ENCODE peak calls at places on chromosomes 2 and 18, in eight cellular contexts. N, K, Q, H, D, O, T and J are unnamed samples. For H3K36me3 and H3K27me3, the result is how much of the 10 kb centered on the place peaks cover.

GRCh38 chr2:105544591-105545377 is 145.9 kb upstream of the FHL2 start:
- DNase-seq in N (no peak), K (no peak), Q (no peak), H (no peak), D (no peak), O (no peak), T (no peak), J (no peak)

GRCh38 chr2:186884585-186884984 is 35.6 kb upstream of the ZSWIM2 start:
- DNase-seq in N (peak), K (no peak), Q (no peak), H (no peak), D (no peak), O (no peak), T (peak), J (no peak)

GRCh38 chr18:12659904-12660605 is 2.1 kb upstream of the SPIRE1 start:
- DNase-seq in N (peak), K (peak), Q (peak), H (peak), D (peak), O (peak), T (no peak), J (peak)

GRCh38 chr18:48990497-48991298 is 39.9 kb upstream of the SMAD7 start:
- DNase-seq in N (no peak), K (no peak), Q (peak), H (peak), D (no peak), O (peak), T (no peak), J (no peak)

GRCh38 chr18:22166070-22166972 is 3.1 kb upstream of the GATA6 start:
- DNase-seq in N (peak), K (no peak), Q (no peak), H (no peak), D (peak), O (no peak), T (peak), J (peak)

GRCh38 chr2:144583741-144584453 is 64.0 kb upstream of the ZEB2 start:
- DNase-seq in N (no peak), K (no peak), Q (peak), H (peak), D (no peak), O (peak), T (no peak), J (no peak)

GRCh38 chr2:71662665-71663394 is 209.5 kb downstream of the DYSF start:
- DNase-seq in N (no peak), K (no peak), Q (no peak), H (no peak), D (no peak), O (no peak), T (peak), J (no peak)

GRCh38 chr2:227228061-227228667 is 63.7 kb downstream of the COL4A3 start:
- DNase-seq in N (no peak), K (no peak), Q (peak), H (no peak), D (peak), O (peak), T (peak), J (no peak)

GRCh38 chr18:59091204-59091603 is 48.5 kb upstream of the SEC11C start:
- DNase-seq in N (no peak), K (no peak), Q (no peak), H (no peak), D (no peak), O (no peak), T (no peak), J (peak)

GRCh38 chr2:101418704-101419663 is 31.7 kb upstream of the CREG2 start:
- DNase-seq in N (peak), K (peak), Q (peak), H (peak), D (peak), O (peak), T (peak), J (peak)

GRCh38 chr2:169360984-169361705 is 1.2 kb downstream of the LRP2 start:
- DNase-seq in N (peak), K (no peak), Q (peak), H (no peak), D (no peak), O (no peak), T (no peak), J (peak)

GRCh38 chr18:12904012-12904516 is 20.0 kb upstream of the PTPN2 start:
- DNase-seq in N (no peak), K (no peak), Q (no peak), H (no peak), D (no peak), O (peak), T (peak), J (no peak)

GRCh38 chr18:58723810-58724602 is 52.7 kb downstream of the MALT1 start:
- DNase-seq in N (no peak), K (no peak), Q (peak), H (peak), D (no peak), O (no peak), T (no peak), J (no peak)

GRCh38 chr18:31101148-31102019 is 837 bp downstream of the DSC2 start:
- DNase-seq in N (peak), K (no peak), Q (no peak), H (no peak), D (peak), O (peak), T (peak), J (peak)

GRCh38 chr2:42234056-42234455 is 64.9 kb downstream of the EML4 start:
- DNase-seq in N (no peak), K (no peak), Q (peak), H (peak), D (no peak), O (peak), T (no peak), J (no peak)

GRCh38 chr18:24459772-24460171 is 665 bp upstream of the HRH4 start:
- DNase-seq in N (no peak), K (no peak), Q (no peak), H (no peak), D (no peak), O (no peak), T (no peak), J (no peak)

GRCh38 chr2:158666969-158667368 is 128.1 kb upstream of the DAPL1 start:
- DNase-seq in N (no peak), K (no peak), Q (no peak), H (no peak), D (no peak), O (no peak), T (no peak), J (no peak)

GRCh38 chr2:28633739-28634138 is 117.9 kb upstream of the PPP1CB start:
- DNase-seq in N (peak), K (no peak), Q (peak), H (peak), D (no peak), O (peak), T (no peak), J (no peak)

GRCh38 chr2:133422946-133423345 is 145.3 kb downstream of the NCKAP5 start:
- DNase-seq in N (no peak), K (no peak), Q (peak), H (peak), D (no peak), O (peak), T (no peak), J (no peak)

GRCh38 chr2:233418761-233419625 is 64.7 kb downstream of the DGKD start:
- DNase-seq in N (no peak), K (peak), Q (no peak), H (peak), D (no peak), O (peak), T (peak), J (no peak)

GRCh38 chr18:10064267-10064666 is 150.5 kb downstream of the VAPA start:
- DNase-seq in N (no peak), K (no peak), Q (no peak), H (no peak), D (no peak), O (no peak), T (peak), J (no peak)

GRCh38 chr2:3902131-3902530 is 198.8 kb downstream of the DCDC2C start:
- DNase-seq in N (no peak), K (no peak), Q (no peak), H (no peak), D (no peak), O (no peak), T (peak), J (no peak)

GRCh38 chr2:111900859-111901258 is 2.5 kb downstream of the MERTK start:
- DNase-seq in N (peak), K (no peak), Q (peak), H (peak), D (peak), O (peak), T (peak), J (peak)

GRCh38 chr2:172783091-172783898 is 47.6 kb downstream of the RAPGEF4 start:
- DNase-seq in N (peak), K (no peak), Q (peak), H (peak), D (peak), O (peak), T (no peak), J (peak)

GRCh38 chr2:153770359-153770991 is 101.2 kb upstream of the GALNT13 start:
- DNase-seq in N (peak), K (no peak), Q (peak), H (no peak), D (no peak), O (no peak), T (no peak), J (peak)

GRCh38 chr18:5543854-5544389 is at the start of gene EPB41L3:
- DNase-seq in N (peak), K (no peak), Q (peak), H (peak), D (peak), O (peak), T (peak), J (peak)

GRCh38 chr2:205032093-205032551 is 486.8 kb downstream of the PARD3B start:
- DNase-seq in N (no peak), K (no peak), Q (no peak), H (no peak), D (no peak), O (no peak), T (no peak), J (no peak)

GRCh38 chr2:206086683-206087350 is 843 bp upstream of the INO80D start:
- DNase-seq in N (no peak), K (no peak), Q (peak), H (no peak), D (no peak), O (peak), T (no peak), J (no peak)

GRCh38 chr2:175432021-175432420 is 250.5 kb upstream of the ATP5MC3 start:
- DNase-seq in N (peak), K (no peak), Q (no peak), H (no peak), D (no peak), O (no peak), T (no peak), J (no peak)

GRCh38 chr2:135667045-135667444 is 74.6 kb upstream of the UBXN4 start:
- DNase-seq in N (no peak), K (no peak), Q (no peak), H (peak), D (no peak), O (peak), T (no peak), J (no peak)

GRCh38 chr2:135657806-135658582 is 83.7 kb upstream of the UBXN4 start:
- DNase-seq in N (no peak), K (peak), Q (no peak), H (no peak), D (no peak), O (no peak), T (no peak), J (no peak)

GRCh38 chr2:135662088-135662487 is 79.6 kb upstream of the UBXN4 start:
- DNase-seq in N (no peak), K (no peak), Q (peak), H (peak), D (no peak), O (peak), T (no peak), J (no peak)

GRCh38 chr2:135664623-135665068 is 77.0 kb upstream of the UBXN4 start:
- DNase-seq in N (no peak), K (no peak), Q (peak), H (peak), D (no peak), O (peak), T (no peak), J (no peak)

GRCh38 chr2:135663148-135663700 is 78.4 kb upstream of the UBXN4 start:
- DNase-seq in N (no peak), K (no peak), Q (no peak), H (peak), D (no peak), O (peak), T (no peak), J (no peak)
- H3K36me3 ChIP-seq in N (under half), K (under half), Q (under half), H (under half), D (under half), O (under half), T (under half), J (under half)

GRCh38 chr2:70381821-70382220 is 80.0 kb upstream of the FAM136A start:
- DNase-seq in N (no peak), K (no peak), Q (peak), H (peak), D (no peak), O (peak), T (no peak), J (no peak)
- H3K27me3 ChIP-seq in N (under half), K (under half), Q (under half), H (under half), D (under half), O (under half), T (under half), J (under half)

DNA sequence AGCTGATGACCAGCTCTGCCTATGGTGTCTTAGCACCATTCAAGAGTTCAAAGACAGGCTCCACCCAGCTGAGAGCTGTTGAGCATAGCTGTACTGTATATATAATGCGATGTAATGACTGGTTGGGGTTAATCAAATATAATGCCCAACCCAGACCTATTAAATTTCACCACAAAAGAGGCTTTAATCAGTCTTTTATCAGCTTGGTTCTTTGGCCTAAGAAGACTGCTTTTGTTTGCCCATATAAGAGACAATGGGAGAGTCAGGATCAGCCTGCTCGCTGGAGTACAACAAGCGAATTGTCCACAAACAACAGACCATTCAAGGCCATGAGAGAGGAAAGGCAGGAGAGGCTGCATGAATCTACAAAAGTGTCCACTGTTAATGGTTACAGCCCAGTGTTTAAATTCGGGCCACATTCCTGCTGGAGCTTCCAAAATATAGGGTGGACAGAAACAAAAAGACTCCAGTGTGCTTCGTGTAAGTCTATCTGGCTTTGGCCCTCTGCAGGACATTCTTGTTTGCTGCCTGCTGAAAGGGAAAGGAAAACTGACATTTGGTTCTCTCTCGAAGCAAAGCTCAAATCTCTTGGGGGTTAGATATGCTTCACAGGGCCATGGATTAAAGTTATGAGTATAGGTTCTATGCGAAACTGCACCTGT is 299.0 kb upstream of the FBXO11 start:
- DNase-seq in N (peak), K (no peak), Q (peak), H (peak), D (no peak), O (no peak), T (no peak), J (no peak)
- H3K4me3 ChIP-seq in N (no peak), K (no peak), Q (no peak), H (no peak), D (no peak), O (no peak), T (no peak), J (no peak)

GRCh38 chr2:85785871-85786270 is 32.1 kb downstream of the ATOH8 start:
- DNase-seq in N (no peak), K (no peak), Q (no peak), H (no peak), D (no peak), O (no peak), T (no peak), J (peak)
- H3K36me3 ChIP-seq in N (under half), K (under half), Q (under half), H (under half), D (under half), O (under half), T (under half), J (under half)

GRCh38 chr2:60313470-60314172 is 239.8 kb downstream of the BCL11A start:
- DNase-seq in N (no peak), K (no peak), Q (no peak), H (no peak), D (no peak), O (no peak), T (no peak), J (no peak)
- H3K27me3 ChIP-seq in N (under half), K (under half), Q (under half), H (under half), D (under half), O (under half), T (under half), J (under half)

GRCh38 chr2:26692814-26693286 is 328 bp downstream of the KCNK3 start:
- DNase-seq in N (no peak), K (no peak), Q (peak), H (peak), D (peak), O (peak), T (no peak), J (peak)
- H3K4me3 ChIP-seq in N (peak), K (no peak), Q (peak), H (peak), D (peak), O (no peak), T (peak), J (peak)

DNA sequence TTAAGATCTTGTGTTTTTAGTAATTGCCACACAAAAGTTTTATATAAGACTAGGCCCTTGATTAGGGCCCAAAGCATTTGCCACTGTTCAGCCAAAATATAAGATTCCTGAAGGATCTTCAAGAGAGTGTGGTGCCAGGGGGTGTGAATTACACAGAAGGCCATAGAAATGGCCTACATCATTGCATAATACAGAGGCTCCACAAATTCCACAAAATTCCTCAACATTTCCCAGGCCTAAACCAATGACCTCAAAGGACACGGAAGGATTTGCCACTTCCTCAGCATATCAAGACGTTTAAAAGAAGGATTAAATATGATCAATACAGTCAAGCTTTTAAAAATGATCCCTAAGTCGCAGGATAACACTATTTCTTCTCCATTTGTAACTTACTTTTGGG is 24.1 kb downstream of the COL6A3 start:
- DNase-seq in N (no peak), K (no peak), Q (no peak), H (no peak), D (no peak), O (no peak), T (no peak), J (no peak)
- H3K36me3 ChIP-seq in N (under half), K (under half), Q (half or more), H (half or more), D (under half), O (under half), T (under half), J (under half)

GRCh38 chr2:892892-893291 is 57.8 kb upstream of the SNTG2 start:
- DNase-seq in N (no peak), K (no peak), Q (no peak), H (no peak), D (no peak), O (no peak), T (no peak), J (no peak)
- H3K27me3 ChIP-seq in N (under half), K (under half), Q (under half), H (under half), D (under half), O (under half), T (under half), J (under half)

DNA sequence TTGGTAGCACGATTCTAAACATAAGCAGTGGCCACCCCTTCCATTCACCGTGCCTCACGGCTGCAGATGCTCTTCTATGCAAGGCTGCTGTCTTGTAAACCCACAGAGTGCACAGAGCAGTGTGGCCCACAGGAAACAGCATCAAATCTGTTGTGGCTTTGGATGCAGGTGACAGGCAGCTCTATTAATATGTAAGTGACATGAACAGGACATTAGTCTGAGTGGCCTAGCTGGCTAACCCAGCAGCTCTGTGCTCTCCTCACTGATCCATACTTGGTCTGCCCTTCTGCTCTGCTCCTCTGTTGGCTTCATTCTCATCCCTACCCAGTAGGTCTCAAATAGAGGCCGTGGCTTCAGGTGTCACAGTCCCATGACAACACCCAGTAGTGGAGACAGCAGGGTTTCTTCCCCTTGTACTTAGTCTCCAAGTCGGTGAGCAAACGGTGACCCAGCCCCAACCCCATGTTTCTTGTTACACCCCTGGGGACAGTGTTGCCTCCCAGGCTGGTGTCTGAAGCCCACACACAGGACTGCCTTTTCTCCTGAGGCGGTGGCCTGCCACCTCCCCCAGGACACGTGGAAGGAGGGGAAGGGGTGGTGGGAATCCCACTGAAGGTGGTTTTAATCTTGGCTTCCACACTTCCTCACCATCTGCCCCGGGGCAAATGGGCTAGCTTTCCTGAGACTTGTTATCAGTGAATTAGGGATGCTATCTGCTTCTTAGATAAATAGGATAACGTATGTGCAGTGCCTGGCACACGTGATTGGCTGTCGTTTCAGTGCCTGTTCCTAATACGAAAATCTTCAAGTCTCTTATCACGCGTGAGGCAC is 6.0 kb downstream of the SH3RF3 start:
- DNase-seq in N (no peak), K (no peak), Q (no peak), H (no peak), D (no peak), O (no peak), T (no peak), J (no peak)
- H3K4me3 ChIP-seq in N (no peak), K (no peak), Q (no peak), H (no peak), D (no peak), O (no peak), T (no peak), J (no peak)